ENCODE peak calls at places on chromosomes 11 and 22, in six cellular contexts. R is stimulated activated CD4-positive, alpha-beta T cell treated with anti-CD3 and anti-CD28 coated beads, Interleukin-2, amount 100 ng/mL, for 48 hours; S is RCC 7860; B is NCI-H748 treated with DMSO at 0.1 percent for 48 hours; O is cardiac fibroblast; D is retinal pigment epithelial cell. E is an unnamed sample.

GRCh38 chr11:107561688-107562087 is 3.8 kb downstream of the ALKBH8 start:
- DNase-seq in R (no peak), S (peak), B (no peak), O (peak), D (no peak), E (no peak)

GRCh38 chr22:23383491-23384450 is 196.3 kb downstream of the IGLL1 start:
- DNase-seq in R (no peak), S (no peak), B (no peak), O (peak), D (peak), E (peak)

GRCh38 chr11:128324531-128325141 is 262.7 kb downstream of the ETS1 start:
- DNase-seq in R (peak), S (no peak), B (no peak), O (no peak), D (no peak), E (no peak)

GRCh38 chr11:44130751-44131150 is 35.3 kb downstream of the EXT2 start:
- DNase-seq in R (no peak), S (no peak), B (no peak), O (no peak), D (no peak), E (no peak)

GRCh38 chr11:14373941-14374646 is 15.1 kb upstream of the RRAS2 start:
- DNase-seq in R (no peak), S (peak), B (no peak), O (peak), D (no peak), E (no peak)

GRCh38 chr11:76578655-76579046 is 91.9 kb downstream of the LRRC32 start:
- DNase-seq in R (no peak), S (no peak), B (no peak), O (peak), D (no peak), E (no peak)

GRCh38 chr11:117061256-117061655 is 37.0 kb downstream of the SIK3 start:
- DNase-seq in R (no peak), S (no peak), B (no peak), O (no peak), D (no peak), E (no peak)

GRCh38 chr11:57641426-57641825 is 8.3 kb downstream of the YPEL4 start:
- DNase-seq in R (no peak), S (peak), B (peak), O (peak), D (no peak), E (peak)

GRCh38 chr11:62433141-62433543 is 14.3 kb downstream of the SCGB1A1 start:
- DNase-seq in R (no peak), S (peak), B (no peak), O (no peak), D (no peak), E (no peak)

GRCh38 chr11:106958506-106959248 is 59.6 kb downstream of the GUCY1A2 start:
- DNase-seq in R (no peak), S (no peak), B (no peak), O (peak), D (no peak), E (no peak)

GRCh38 chr11:129737535-129738230 is 78.0 kb upstream of the TMEM45B start:
- DNase-seq in R (no peak), S (no peak), B (no peak), O (no peak), D (no peak), E (no peak)

GRCh38 chr11:126514061-126514713 is 158.7 kb downstream of the ST3GAL4 start:
- DNase-seq in R (no peak), S (no peak), B (no peak), O (no peak), D (no peak), E (no peak)

GRCh38 chr11:65588199-65589054 is 7.2 kb downstream of the KCNK7 start:
- DNase-seq in R (peak), S (no peak), B (no peak), O (peak), D (no peak), E (no peak)

GRCh38 chr11:95556011-95556341 is 233.6 kb downstream of the FAM76B start:
- DNase-seq in R (no peak), S (no peak), B (no peak), O (no peak), D (no peak), E (no peak)

GRCh38 chr11:67387074-67387473 is 4.7 kb upstream of the RAD9A start:
- DNase-seq in R (no peak), S (no peak), B (no peak), O (no peak), D (no peak), E (peak)

GRCh38 chr11:63869686-63870085 is 30.8 kb downstream of the MARK2 start:
- DNase-seq in R (no peak), S (no peak), B (no peak), O (no peak), D (no peak), E (no peak)